ENCODE peak calls at places on chromosome 17, in four cellular contexts. Y is OCI-LY7, Q is uterus, A is AG09319. N is an unnamed sample.

GRCh38 chr17:4534515-4534914 is 20.7 kb downstream of the MYBBP1A start:
- DNase-seq in Y (no peak), A (no peak), Q (no peak), N (no peak)

GRCh38 chr17:10118788-10119130 is 79.6 kb downstream of the GAS7 start:
- DNase-seq in A (no peak), Q (no peak), Y (no peak), N (no peak)

GRCh38 chr17:44348234-44348987 is 3.3 kb downstream of the GRN start:
- DNase-seq in Y (peak), Q (no peak), A (no peak), N (no peak)

GRCh38 chr17:62625184-62625869 is 2.1 kb upstream of the MRC2 start:
- DNase-seq in Q (no peak), A (no peak), Y (no peak), N (no peak)

GRCh38 chr17:36697907-36698526 is 96.6 kb downstream of the MRM1 start:
- DNase-seq in Y (no peak), Q (no peak), A (no peak), N (peak)

GRCh38 chr17:10469459-10469858 is at the start of gene MYH4:
- DNase-seq in Y (no peak), A (no peak), Q (no peak), N (no peak)

GRCh38 chr17:80261159-80261894 is 675 bp downstream of the RNF213 start:
- DNase-seq in A (no peak), Y (peak), Q (peak), N (peak)

GRCh38 chr17:41538565-41538991 is 10.5 kb upstream of the KRT19 start:
- DNase-seq in Y (no peak), Q (no peak), A (no peak), N (no peak)

GRCh38 chr17:80805032-80805751 is 186.4 kb upstream of the CHMP6 start:
- DNase-seq in Y (no peak), Q (no peak), A (peak), N (no peak)

GRCh38 chr17:72603346-72604242 is 482.8 kb downstream of the SOX9 start:
- DNase-seq in Q (no peak), A (no peak), Y (no peak), N (no peak)

GRCh38 chr17:48054238-48055185 is 6.4 kb downstream of the NFE2L1 start:
- DNase-seq in A (peak), Y (no peak), Q (peak), N (peak)

GRCh38 chr17:28228109-28228840 is 90.7 kb upstream of the TMEM97 start:
- DNase-seq in Y (no peak), A (no peak), Q (no peak), N (no peak)

GRCh38 chr17:59154721-59155438 is at the start of gene SKA2:
- DNase-seq in Y (peak), Q (peak), A (no peak), N (peak)

GRCh38 chr17:58873926-58874325 is 118.3 kb downstream of the PPM1E start:
- DNase-seq in Y (no peak), Q (no peak), A (no peak), N (no peak)

GRCh38 chr17:5870231-5870953 is 199.8 kb upstream of the WSCD1 start:
- DNase-seq in Y (no peak), Q (no peak), A (no peak), N (no peak)

GRCh38 chr17:11853321-11854151 is 143.7 kb downstream of the ZNF18 start:
- DNase-seq in Y (no peak), Q (no peak), A (no peak), N (no peak)

GRCh38 chr17:32114536-32114935 is 27.8 kb upstream of the RHOT1 start:
- DNase-seq in Q (no peak), A (no peak), Y (peak), N (no peak)

GRCh38 chr17:32110596-32110995 is 31.7 kb upstream of the RHOT1 start:
- DNase-seq in Q (no peak), A (no peak), Y (no peak), N (no peak)

GRCh38 chr17:32116937-32117336 is 25.4 kb upstream of the RHOT1 start:
- DNase-seq in Y (no peak), Q (no peak), A (no peak), N (no peak)

GRCh38 chr17:32112416-32112815 is 29.9 kb upstream of the RHOT1 start:
- DNase-seq in Q (no peak), Y (no peak), A (no peak), N (no peak)

GRCh38 chr17:32111141-32111771 is 31.0 kb upstream of the RHOT1 start:
- DNase-seq in Q (peak), Y (peak), A (peak), N (no peak)
- TF ChIP-seq CTCF in Q (peak), Y (peak), A (peak), N (no peak)

DNA sequence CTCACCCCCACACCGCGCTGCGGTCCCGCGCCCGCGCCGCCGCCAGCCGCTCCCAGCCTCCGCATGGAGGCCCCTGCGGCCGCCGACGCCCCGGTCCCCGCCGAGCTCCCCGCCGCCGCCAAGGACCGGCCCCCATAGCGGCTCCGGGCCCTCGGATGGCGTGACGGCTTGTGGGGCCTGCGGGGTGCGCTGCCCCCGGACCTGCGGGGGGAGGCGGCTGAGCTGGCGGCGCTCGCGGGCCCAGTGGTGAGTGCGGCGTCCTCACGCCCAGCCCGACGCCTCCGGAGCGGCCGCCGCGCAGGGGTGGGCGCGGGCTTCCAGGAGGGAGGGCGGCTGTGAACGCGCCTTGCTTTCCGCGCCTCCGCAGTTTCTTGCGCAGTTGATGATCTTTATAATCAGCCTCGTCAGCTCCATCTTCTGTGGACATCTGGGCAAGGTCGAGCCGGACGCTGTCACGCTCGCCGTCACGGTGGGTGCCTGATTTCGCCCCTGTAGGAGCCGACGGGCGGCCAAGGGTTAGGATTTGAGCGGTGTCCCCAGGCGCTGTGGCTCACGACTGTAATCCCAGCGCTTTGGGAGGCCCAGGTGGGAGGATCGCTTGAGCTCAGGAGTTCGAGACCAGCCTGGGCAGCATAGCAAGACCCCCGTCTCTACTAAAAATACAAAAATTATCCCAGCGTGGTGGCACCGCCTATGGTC is 46.4 kb downstream of the SLC47A1 start:
- DNase-seq in Y (no peak), A (no peak), Q (peak), N (peak)
- TF ChIP-seq CTCF in Y (no peak), A (no peak), Q (peak), N (no peak)

GRCh38 chr17:2122641-2123302 is 67.9 kb downstream of the HIC1 start:
- DNase-seq in Q (peak), Y (no peak), A (peak), N (no peak)
- TF ChIP-seq CTCF in Q (peak), Y (no peak), A (peak), N (no peak)

DNA sequence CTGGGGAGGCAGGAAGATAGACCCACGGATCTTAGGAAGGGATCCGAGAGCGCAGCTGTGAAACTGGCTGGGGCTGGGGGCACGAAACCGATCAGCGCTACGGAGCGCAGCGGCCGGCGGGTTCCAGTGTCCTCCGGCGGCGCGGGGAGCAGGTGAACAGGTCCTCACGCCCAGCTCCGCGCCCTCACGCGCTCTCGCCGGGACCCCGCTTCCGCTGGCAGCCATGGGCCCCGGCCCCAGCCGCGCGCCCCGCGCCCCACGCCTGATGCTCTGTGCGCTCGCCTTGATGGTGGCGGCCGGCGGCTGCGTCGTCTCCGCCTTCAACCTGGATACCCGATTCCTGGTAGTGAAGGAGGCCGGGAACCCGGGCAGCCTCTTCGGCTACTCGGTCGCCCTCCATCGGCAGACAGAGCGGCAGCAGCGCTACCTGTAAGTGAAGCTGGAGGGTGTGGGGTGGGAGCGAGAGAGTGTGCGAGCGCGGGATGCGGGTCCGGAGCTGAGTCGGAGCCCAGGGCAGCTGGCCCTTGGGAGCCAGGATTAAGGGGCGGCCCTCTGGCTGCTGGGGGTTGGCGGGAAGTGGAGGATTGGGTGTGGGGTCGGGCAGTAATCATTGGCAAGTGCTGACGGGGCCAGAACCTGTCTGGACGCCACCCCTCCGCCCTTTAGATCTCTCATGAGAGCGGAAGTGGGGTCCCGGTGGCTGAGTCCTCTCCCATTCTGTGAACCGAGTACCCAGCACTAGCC is 479 bp downstream of the ITGA3 start:
- DNase-seq in Q (peak), A (no peak), Y (peak), N (peak)
- TF ChIP-seq CTCF in Q (peak), A (peak), Y (peak), N (peak)

DNA sequence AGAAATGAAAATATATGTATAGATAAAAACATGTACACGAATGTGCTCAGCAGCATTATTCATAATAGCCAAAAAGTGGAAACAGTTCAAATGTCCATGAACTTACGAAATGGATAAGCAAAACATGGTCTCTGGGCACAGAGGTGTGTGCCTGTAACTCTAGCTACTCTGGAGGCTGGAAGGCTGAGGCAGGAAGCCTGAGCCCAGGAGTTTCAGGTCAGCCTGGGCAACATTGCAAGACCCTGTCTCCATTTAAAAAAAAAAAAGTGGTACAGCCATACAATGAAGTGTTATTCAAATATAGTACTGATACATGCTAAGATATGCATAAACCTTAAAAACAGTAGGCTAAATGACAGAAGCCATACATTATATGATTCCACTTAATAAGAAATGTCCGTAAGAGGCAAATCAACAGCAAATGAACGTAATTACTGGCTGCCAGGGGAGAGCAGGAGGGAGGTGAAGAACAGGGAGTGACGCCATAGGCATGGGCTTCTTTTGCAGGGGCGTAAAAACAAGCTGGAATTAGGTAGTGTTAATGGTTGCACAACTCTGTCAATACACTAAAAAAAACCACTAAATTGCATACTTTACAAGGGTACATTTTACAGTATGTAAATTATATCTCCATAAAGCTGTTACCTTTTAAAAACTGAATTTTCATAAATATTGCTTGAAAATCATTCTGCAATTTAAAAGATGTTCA is 87.2 kb upstream of the PLEKHM1 start:
- DNase-seq in Q (no peak), Y (no peak), A (no peak), N (no peak)
- TF ChIP-seq CTCF in Q (no peak), Y (no peak), A (no peak), N (no peak)

GRCh38 chr17:64240741-64241347 is 22.2 kb downstream of the TEX2 start:
- DNase-seq in A (peak), Y (no peak), Q (peak), N (no peak)
- TF ChIP-seq CTCF in A (no peak), Y (no peak), Q (no peak), N (no peak)